ENCODE peak calls at places on chromosome 15, in four cellular contexts. Z is AG08396, E is NCI-H1105 treated with DMSO at 0.1 percent for 48 hours, Y is non-pigmented ciliary epithelial cell. T is an unnamed sample.

GRCh38 chr15:94040523-94041248 is 190.7 kb upstream of the MCTP2 start:
- DNase-seq in Z (no peak), E (no peak), Y (no peak), T (no peak)

GRCh38 chr15:71465109-71465508 is 345.2 kb upstream of the NR2E3 start:
- DNase-seq in Z (no peak), E (no peak), Y (no peak), T (no peak)

GRCh38 chr15:36880226-36880912 is 220.0 kb downstream of the MEIS2 start:
- DNase-seq in Z (no peak), E (no peak), Y (no peak), T (no peak)

GRCh38 chr15:60898896-60899295 is 330.2 kb downstream of the RORA start:
- DNase-seq in Z (no peak), E (no peak), Y (no peak), T (no peak)

GRCh38 chr15:29106116-29106515 is 163.5 kb downstream of the NSMCE3 start:
- DNase-seq in Z (no peak), E (no peak), Y (no peak), T (no peak)

GRCh38 chr15:67843571-67844387 is 3.9 kb upstream of the RNU6-1 start:
- DNase-seq in Z (peak), E (no peak), Y (no peak), T (no peak)

GRCh38 chr15:57259511-57260143 is 116.7 kb upstream of the CGNL1 start:
- DNase-seq in Z (no peak), E (peak), Y (no peak), T (no peak)

GRCh38 chr15:99016680-99017321 is 9.2 kb upstream of the PGPEP1L start:
- DNase-seq in Z (peak), E (no peak), Y (no peak), T (no peak)

GRCh38 chr15:73678498-73678897 is 5.7 kb upstream of the CD276 start:
- DNase-seq in Z (no peak), E (no peak), Y (no peak), T (no peak)

GRCh38 chr15:58243083-58243482 is 104.9 kb downstream of the AQP9 start:
- DNase-seq in Z (no peak), E (peak), Y (no peak), T (no peak)

GRCh38 chr15:100279849-100280248 is 61.9 kb downstream of the ADAMTS17 start:
- DNase-seq in Z (no peak), E (no peak), Y (no peak), T (no peak)

GRCh38 chr15:100732359-100733055 is 130.1 kb downstream of the ASB7 start:
- DNase-seq in Z (no peak), E (no peak), Y (no peak), T (no peak)

GRCh38 chr15:29074045-29074444 is 188.3 kb downstream of the APBA2 start:
- DNase-seq in Z (no peak), E (peak), Y (no peak), T (no peak)

GRCh38 chr15:66078196-66078928 is 175.2 kb downstream of the MEGF11 start:
- DNase-seq in Z (no peak), E (no peak), Y (no peak), T (no peak)

GRCh38 chr15:63553388-63553791 is 43.8 kb upstream of the FBXL22 start:
- DNase-seq in Z (peak), E (no peak), Y (peak), T (peak)

GRCh38 chr15:90230071-90230494 is 3.7 kb downstream of the CIB1 start:
- DNase-seq in Z (no peak), E (no peak), Y (no peak), T (no peak)

GRCh38 chr15:59941612-59942011 is 62.5 kb upstream of the FOXB1 start:
- DNase-seq in Z (no peak), E (no peak), Y (no peak), T (no peak)

GRCh38 chr15:59649603-59650002 is 7.7 kb downstream of the GTF2A2 start:
- DNase-seq in Z (no peak), E (peak), Y (no peak), T (no peak)

GRCh38 chr15:56869573-56869972 is 48.9 kb upstream of the TCF12 start:
- DNase-seq in Z (no peak), E (peak), Y (no peak), T (no peak)

GRCh38 chr15:91238664-91239428 is 138.8 kb downstream of the SV2B start:
- DNase-seq in Z (no peak), E (no peak), Y (no peak), T (no peak)

GRCh38 chr15:90893175-90894090 is 9.1 kb downstream of the FES start:
- DNase-seq in Z (no peak), E (no peak), Y (no peak), T (no peak)

GRCh38 chr15:41874736-41875135 is 19.1 kb downstream of the SPTBN5 start:
- DNase-seq in Z (no peak), E (no peak), Y (no peak), T (no peak)

GRCh38 chr15:70072479-70072878 is 25.2 kb downstream of the TLE3 start:
- DNase-seq in Z (no peak), E (no peak), Y (no peak), T (no peak)

GRCh38 chr15:50145451-50145872 is 26.4 kb upstream of the ATP8B4 start:
- DNase-seq in Z (peak), E (peak), Y (no peak), T (peak)

GRCh38 chr15:41013698-41014414 is 60.6 kb downstream of the CHAC1 start:
- DNase-seq in Z (no peak), E (no peak), Y (no peak), T (peak)

GRCh38 chr15:50876989-50877360 is 31.5 kb upstream of the AP4E1 start:
- DNase-seq in Z (peak), E (peak), Y (peak), T (peak)

GRCh38 chr15:78207110-78207458 is 27.3 kb downstream of the ACSBG1 start:
- DNase-seq in Z (no peak), E (no peak), Y (no peak), T (no peak)

T was measured in AG04450.